ENCODE peak calls at places on chromosomes 3 and 15, in four cellular contexts. Q is A549, J is K562, H is IMR-90. M is an unnamed sample.

GRCh38 chr3:129195731-129196256 is 12.1 kb upstream of the CNBP start:
- DNase-seq in Q (peak), J (peak), H (peak), M (peak)

GRCh38 chr3:26350853-26351252 is 271.7 kb upstream of the LRRC3B start:
- DNase-seq in Q (no peak), J (no peak), H (no peak), M (no peak)

GRCh38 chr3:16481570-16481897 is 32.0 kb downstream of the RFTN1 start:
- DNase-seq in Q (no peak), J (no peak), H (no peak), M (no peak)

GRCh38 chr3:149480326-149481017 is 6.0 kb downstream of the TM4SF4 start:
- DNase-seq in Q (peak), J (peak), H (peak), M (peak)

GRCh38 chr15:80242802-80243201 is 9.2 kb downstream of the CTXND1 start:
- DNase-seq in Q (no peak), J (no peak), H (no peak), M (no peak)

GRCh38 chr15:35309886-35310285 is 224.8 kb upstream of the NANOGP8 start:
- DNase-seq in Q (no peak), J (no peak), H (peak), M (no peak)

GRCh38 chr15:56675930-56676329 is 57.4 kb downstream of the ZNF280D start:
- DNase-seq in Q (no peak), J (no peak), H (no peak), M (no peak)

GRCh38 chr15:61038387-61038786 is 190.7 kb downstream of the RORA start:
- DNase-seq in Q (peak), J (no peak), H (peak), M (no peak)

DNA sequence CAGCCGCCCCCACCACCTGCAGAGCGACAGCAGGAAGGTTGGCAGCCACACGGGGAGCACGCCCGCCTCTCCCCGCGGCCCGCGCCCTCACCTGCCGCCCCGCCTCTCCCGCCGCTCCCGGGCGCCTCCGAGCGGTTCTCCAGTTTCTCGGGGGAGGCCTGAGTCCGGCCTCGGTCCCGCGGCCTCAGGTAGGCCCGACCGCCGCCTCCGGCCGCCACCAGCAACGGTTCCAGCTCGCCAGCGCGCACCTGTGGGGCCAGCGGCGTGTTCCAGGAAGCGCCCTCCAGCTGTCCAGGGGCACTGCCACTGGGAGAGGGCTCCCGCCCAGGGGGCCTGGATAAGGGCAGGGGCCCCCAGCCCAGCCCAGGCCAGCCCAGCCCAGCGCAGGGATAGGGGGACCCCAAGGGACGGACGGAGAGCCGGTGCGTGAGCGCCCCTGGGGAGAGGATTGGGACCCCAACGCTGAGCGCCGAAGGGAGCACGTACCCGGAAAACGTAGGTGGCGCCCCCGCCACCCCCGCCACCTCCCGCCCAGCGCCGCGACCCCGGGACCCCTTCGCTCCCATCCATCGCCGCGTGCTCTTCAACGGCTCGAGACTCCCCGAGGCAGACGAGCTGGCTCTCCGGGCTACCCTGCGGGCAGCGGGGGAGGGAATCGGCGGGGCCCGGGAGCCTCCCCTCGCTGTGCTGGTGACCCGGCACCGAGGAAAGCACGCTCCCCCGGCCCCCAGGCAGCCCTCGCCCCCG is 2.1 kb downstream of the LTK start:
- DNase-seq in Q (no peak), J (no peak), H (no peak), M (no peak)
- TF ChIP-seq MAZ in Q (no peak), J (no peak), H (no peak), M (no peak)

DNA sequence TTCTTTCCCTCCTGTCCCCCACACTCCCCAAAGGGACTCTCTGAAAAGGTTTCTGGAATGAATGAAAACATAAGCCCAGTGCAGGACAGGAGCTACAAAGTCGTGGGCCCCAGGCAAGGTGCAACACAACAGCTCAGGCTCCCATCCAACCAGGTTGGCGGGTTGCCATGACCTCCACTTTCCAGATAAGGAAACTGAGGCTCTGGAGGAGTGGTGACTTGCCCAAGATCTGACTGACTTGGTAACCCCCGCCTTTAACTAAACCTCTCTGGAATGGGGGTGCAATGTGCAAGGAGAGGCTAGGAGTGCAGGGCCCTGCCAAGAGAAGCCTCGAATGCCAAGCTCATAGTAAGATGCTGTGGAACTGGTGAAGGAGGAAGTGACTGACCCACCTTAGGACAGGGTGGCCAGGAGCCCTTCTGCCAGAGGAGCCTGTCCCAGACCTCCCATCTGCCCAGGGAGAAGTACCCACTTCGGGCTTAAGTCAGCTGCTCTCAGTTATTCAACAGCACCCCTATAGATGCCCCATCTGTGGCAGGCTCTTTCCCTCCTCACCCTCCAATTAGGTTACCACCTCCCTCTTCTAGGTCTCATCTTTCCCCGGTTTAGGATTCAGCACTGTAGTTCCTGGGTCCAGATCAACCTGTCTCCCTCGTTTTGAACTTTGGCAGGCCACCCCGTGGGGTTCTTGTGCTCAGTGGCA is 545 bp upstream of the TNNC1 start:
- DNase-seq in Q (no peak), J (no peak), H (no peak), M (no peak)
- TF ChIP-seq MAZ in Q (no peak), J (no peak), H (no peak), M (no peak)

DNA sequence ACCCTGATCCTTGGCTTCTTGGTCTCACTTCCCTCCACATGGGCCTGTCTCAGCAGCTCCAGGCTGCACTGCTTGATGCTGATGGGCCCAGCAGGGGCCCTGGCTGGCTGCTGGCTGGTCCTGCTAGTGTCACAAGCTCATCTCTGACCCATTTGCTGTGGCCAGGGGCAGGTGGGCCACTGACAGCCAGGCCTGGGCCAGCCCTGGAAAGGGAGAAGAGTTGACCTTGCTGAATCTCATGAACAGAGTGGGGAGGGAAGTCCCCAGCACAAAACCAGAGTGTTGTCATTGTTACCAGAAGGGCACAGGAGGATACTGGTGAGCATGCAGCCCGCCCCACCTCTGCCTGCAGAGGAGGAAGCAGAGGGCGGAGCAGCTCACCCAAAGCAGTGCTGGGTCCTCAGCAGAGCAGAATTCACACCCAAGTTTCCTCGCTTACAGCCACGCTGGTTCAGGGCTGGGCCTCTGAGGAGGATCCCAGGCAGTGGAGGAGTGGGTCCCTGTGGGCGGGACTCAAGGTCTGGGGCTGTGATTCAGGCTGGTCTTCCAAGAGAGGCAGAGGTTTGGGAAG is 7.6 kb upstream of the KLF15 start:
- DNase-seq in Q (no peak), J (no peak), H (no peak), M (no peak)
- TF ChIP-seq MAZ in Q (no peak), J (no peak), H (no peak), M (no peak)

GRCh38 chr15:100437261-100437660 is 91.5 kb downstream of the CERS3 start:
- DNase-seq in Q (no peak), J (no peak), H (no peak), M (no peak)
- TF ChIP-seq MAZ in Q (no peak), J (no peak), H (no peak), M (no peak)

GRCh38 chr3:24683511-24684384 is 189.1 kb upstream of the THRB start:
- DNase-seq in Q (peak), J (peak), H (peak), M (peak)
- TF ChIP-seq MAZ in Q (no peak), J (no peak), H (no peak), M (no peak)

GRCh38 chr3:38453914-38454178 is 156 bp downstream of the ACVR2B start:
- DNase-seq in Q (no peak), J (no peak), H (no peak), M (no peak)

GRCh38 chr3:38454884-38455638 is 1.4 kb downstream of the ACVR2B start:
- DNase-seq in Q (peak), J (peak), H (peak), M (peak)

GRCh38 chr3:38453075-38453913 is at the start of gene ACVR2B:
- DNase-seq in Q (peak), J (peak), H (peak), M (peak)

GRCh38 chr3:38455639-38456430 is 2.1 kb downstream of the ACVR2B start:
- DNase-seq in Q (no peak), J (peak), H (peak), M (no peak)

GRCh38 chr3:38454179-38454883 is 641 bp downstream of the ACVR2B start:
- DNase-seq in Q (peak), J (peak), H (peak), M (no peak)
- TF ChIP-seq MAZ in Q (no peak), J (peak), H (no peak), M (no peak)

GRCh38 chr15:94164202-94164807 is 67.1 kb upstream of the MCTP2 start:
- DNase-seq in Q (peak), J (peak), H (peak), M (peak)
- TF ChIP-seq MAZ in Q (no peak), J (no peak), H (no peak), M (no peak)